ENCODE peak calls at places on chromosome 1, in eight cellular contexts. N is PC-3; W is stimulated activated CD4-positive, alpha-beta T cell treated with anti-CD3 and anti-CD28 coated beads, TNF-alpha, amount 100 ng/mL, for 1 hour; L is D341Med; Y is GM12891; K is hippocampal formation; B is cardiac fibroblast; O is substantia nigra. P is an unnamed sample.

GRCh38 chr1:240801445-240801844 is 189.5 kb upstream of the GREM2 start:
- DNase-seq in N (peak), W (no peak), L (no peak), Y (no peak), K (no peak), B (peak), O (no peak), P (no peak)

GRCh38 chr1:209106237-209106741 is 477.2 kb upstream of the CAMK1G start:
- DNase-seq in N (peak), W (no peak), L (no peak), Y (no peak), K (peak), B (peak), O (no peak), P (peak)

GRCh38 chr1:28509705-28510349 is 4.0 kb downstream of the RCC1 start:
- DNase-seq in N (no peak), W (no peak), L (no peak), Y (no peak), K (no peak), B (peak), O (no peak), P (no peak)

GRCh38 chr1:90881034-90881433 is 140.8 kb downstream of the ZNF644 start:
- DNase-seq in N (no peak), W (no peak), L (no peak), Y (no peak), K (no peak), B (no peak), O (no peak), P (no peak)

GRCh38 chr1:95197616-95198252 is 36.3 kb upstream of the RWDD3 start:
- DNase-seq in N (peak), W (no peak), L (no peak), Y (no peak), K (no peak), B (peak), O (no peak), P (peak)

GRCh38 chr1:104621221-104621620 is 871.5 kb downstream of the AMY1C start:
- DNase-seq in N (no peak), W (no peak), L (no peak), Y (no peak), K (no peak), B (no peak), O (no peak), P (no peak)

GRCh38 chr1:2639203-2639602 is 6.4 kb upstream of the MMEL1 start:
- DNase-seq in N (no peak), W (no peak), L (no peak), Y (no peak), K (no peak), B (no peak), O (no peak), P (peak)

GRCh38 chr1:238960071-238960470 is 426.3 kb upstream of the CHRM3 start:
- DNase-seq in N (peak), W (no peak), L (no peak), Y (no peak), K (no peak), B (peak), O (no peak), P (no peak)

GRCh38 chr1:155022927-155023236 is 10.7 kb downstream of the DCST2 start:
- DNase-seq in N (peak), W (no peak), L (no peak), Y (no peak), K (no peak), B (no peak), O (no peak), P (no peak)

GRCh38 chr1:3166206-3166918 is 97.4 kb downstream of the PRDM16 start:
- DNase-seq in N (no peak), W (no peak), L (no peak), Y (no peak), K (no peak), B (no peak), O (no peak), P (no peak)

GRCh38 chr1:203665986-203666385 is 39.4 kb downstream of the ATP2B4 start:
- DNase-seq in N (no peak), W (no peak), L (no peak), Y (no peak), K (no peak), B (no peak), O (no peak), P (no peak)